ENCODE peak calls at places on chromosomes 5 and 9, in six cellular contexts. W is fibroblast of lung, I is AG09319, F is NCI-H345, U is mucosa of gallbladder, J is MM.1S. A is an unnamed sample.
A peak's percentile ranks its signal among the peaks of the same experiment; 100 is the strongest.

GRCh38 chr5:6264394-6264793 is 114.0 kb downstream of the MED10 start:
- DNase-seq in W (no peak), I (no peak), F (no peak), U (no peak), J (no peak), A (no peak)

GRCh38 chr5:127567026-127567768 is 49.8 kb downstream of the PRRC1 start:
- DNase-seq in W (no peak), I (no peak), F (no peak), U (no peak), J (no peak), A (no peak)

GRCh38 chr5:149210229-149210628 is 61.4 kb upstream of the AFAP1L1 start:
- DNase-seq in W (peak; percentile 80), I (no peak), F (no peak), U (no peak), J (no peak), A (peak; percentile 90)

GRCh38 chr9:120310035-120310434 is 269.9 kb downstream of the CDK5RAP2 start:
- DNase-seq in W (no peak), I (no peak), F (no peak), U (no peak), J (no peak), A (no peak)

GRCh38 chr9:38026021-38026809 is 42.8 kb downstream of the SHB start:
- DNase-seq in W (peak; percentile 92), I (no peak), F (peak; percentile 22), U (no peak), J (no peak), A (peak; percentile 98)

GRCh38 chr9:101029300-101030021 is 934 bp downstream of the PLPPR1 start:
- DNase-seq in W (no peak), I (no peak), F (peak; percentile 31), U (no peak), J (no peak), A (no peak)

GRCh38 chr9:96217358-96217755 is 84.6 kb downstream of the HSD17B3 start:
- DNase-seq in W (peak; percentile 35), I (no peak), F (no peak), U (peak; percentile 63), J (no peak), A (no peak)

GRCh38 chr5:149860801-149861322 is 83.7 kb downstream of the PDE6A start:
- DNase-seq in W (no peak), I (no peak), F (no peak), U (no peak), J (peak; percentile 88), A (no peak)

GRCh38 chr5:150960791-150961396 is 56.1 kb upstream of the ZNF300 start:
- DNase-seq in W (no peak), I (no peak), F (no peak), U (no peak), J (no peak), A (no peak)

GRCh38 chr5:87069974-87070608 is 197.6 kb upstream of the RASA1 start:
- DNase-seq in W (peak; percentile 77), I (peak; percentile 45), F (no peak), U (peak; percentile 26), J (peak; percentile 88), A (peak; percentile 77)

GRCh38 chr5:132180134-132180745 is 47.4 kb downstream of the P4HA2 start:
- DNase-seq in W (peak; percentile 81), I (peak; percentile 42), F (no peak), U (no peak), J (peak; percentile 55), A (peak; percentile 74)

GRCh38 chr9:34496149-34496712 is 26.6 kb downstream of the ENHO start:
- DNase-seq in W (no peak), I (no peak), F (no peak), U (no peak), J (no peak), A (no peak)

GRCh38 chr9:113570749-113571711 is 107.5 kb downstream of the RGS3 start:
- DNase-seq in W (no peak), I (no peak), F (no peak), U (no peak), J (no peak), A (peak; percentile 66)

GRCh38 chr9:70615566-70616138 is 201.2 kb upstream of the KLF9 start:
- DNase-seq in W (no peak), I (no peak), F (no peak), U (no peak), J (no peak), A (no peak)

GRCh38 chr5:113274836-113275414 is 159.9 kb downstream of the TSSK1B start:
- DNase-seq in W (no peak), I (no peak), F (no peak), U (no peak), J (no peak), A (no peak)

GRCh38 chr5:174323878-174324281 is 278.4 kb downstream of the NSG2 start:
- DNase-seq in W (peak; percentile 60), I (no peak), F (peak; percentile 84), U (no peak), J (peak; percentile 61), A (peak; percentile 58)